ENCODE peak calls at places on chromosomes 3 and 15, in five cellular contexts. One of them, this sample, is unnamed.
A peak's percentile ranks its signal among the peaks of the same experiment; 100 is the strongest.

GRCh38 chr15:42591238-42591936 is 16.0 kb downstream of the STARD9 start:
- DNase-seq in psoas muscle: no peak
- DNase-seq in astrocyte of the spinal cord: peak; percentile 67
- DNase-seq in CD8-positive, alpha-beta T cell: no peak
- DNase-seq in cardiac fibroblast: peak; percentile 66
- DNase-seq in this sample: peak; percentile 60

GRCh38 chr3:17852217-17852616 is 109.8 kb upstream of the TBC1D5 start:
- DNase-seq in CD8-positive, alpha-beta T cell: no peak
- DNase-seq in astrocyte of the spinal cord: no peak
- DNase-seq in psoas muscle: no peak
- DNase-seq in cardiac fibroblast: no peak
- DNase-seq in this sample: no peak

GRCh38 chr3:115855911-115856310 is 232.6 kb downstream of the GAP43 start:
- DNase-seq in astrocyte of the spinal cord: peak; percentile 27
- DNase-seq in cardiac fibroblast: peak; percentile 12
- DNase-seq in psoas muscle: no peak
- DNase-seq in CD8-positive, alpha-beta T cell: no peak
- DNase-seq in this sample: peak; percentile 6

GRCh38 chr15:26712350-26712749 is 60.5 kb downstream of the GABRB3 start:
- DNase-seq in astrocyte of the spinal cord: no peak
- DNase-seq in psoas muscle: no peak
- DNase-seq in cardiac fibroblast: no peak
- DNase-seq in CD8-positive, alpha-beta T cell: no peak
- DNase-seq in this sample: no peak

GRCh38 chr3:196055683-196056270 is 26.1 kb downstream of the TFRC start:
- DNase-seq in CD8-positive, alpha-beta T cell: no peak
- DNase-seq in astrocyte of the spinal cord: no peak
- DNase-seq in cardiac fibroblast: peak; percentile 5
- DNase-seq in psoas muscle: peak; percentile 45
- DNase-seq in this sample: peak; percentile 13

GRCh38 chr15:39269821-39270220 is 311.1 kb upstream of the THBS1 start:
- DNase-seq in CD8-positive, alpha-beta T cell: no peak
- DNase-seq in psoas muscle: no peak
- DNase-seq in astrocyte of the spinal cord: no peak
- DNase-seq in cardiac fibroblast: no peak
- DNase-seq in this sample: no peak

GRCh38 chr3:2391876-2392275 is 293.2 kb downstream of the CNTN4 start:
- DNase-seq in psoas muscle: no peak
- DNase-seq in cardiac fibroblast: no peak
- DNase-seq in astrocyte of the spinal cord: no peak
- DNase-seq in CD8-positive, alpha-beta T cell: no peak
- DNase-seq in this sample: no peak

GRCh38 chr3:177377166-177377565 is 179.9 kb upstream of the TBL1XR1 start:
- DNase-seq in astrocyte of the spinal cord: no peak
- DNase-seq in CD8-positive, alpha-beta T cell: no peak
- DNase-seq in psoas muscle: no peak
- DNase-seq in cardiac fibroblast: no peak
- DNase-seq in this sample: no peak

GRCh38 chr3:133663569-133664313 is 2.0 kb upstream of the TOPBP1 start:
- DNase-seq in astrocyte of the spinal cord: peak; percentile 47
- DNase-seq in psoas muscle: no peak
- DNase-seq in CD8-positive, alpha-beta T cell: peak; percentile 19
- DNase-seq in cardiac fibroblast: peak; percentile 63
- DNase-seq in this sample: peak; percentile 58

GRCh38 chr3:43879166-43879565 is 188.4 kb downstream of the ABHD5 start:
- DNase-seq in astrocyte of the spinal cord: no peak
- DNase-seq in cardiac fibroblast: peak; percentile 12
- DNase-seq in psoas muscle: no peak
- DNase-seq in CD8-positive, alpha-beta T cell: no peak
- DNase-seq in this sample: peak; percentile 19

GRCh38 chr3:57998366-57999283 is 9.6 kb upstream of the FLNB start:
- DNase-seq in psoas muscle: no peak
- DNase-seq in astrocyte of the spinal cord: no peak
- DNase-seq in CD8-positive, alpha-beta T cell: no peak
- DNase-seq in cardiac fibroblast: peak; percentile 50
- DNase-seq in this sample: peak; percentile 60

GRCh38 chr3:32643354-32643753 is 41.6 kb upstream of the CNOT10 start:
- DNase-seq in astrocyte of the spinal cord: no peak
- DNase-seq in CD8-positive, alpha-beta T cell: no peak
- DNase-seq in psoas muscle: no peak
- DNase-seq in cardiac fibroblast: no peak
- DNase-seq in this sample: no peak

GRCh38 chr15:29125382-29126207 is 144.0 kb downstream of the NSMCE3 start:
- DNase-seq in cardiac fibroblast: no peak
- DNase-seq in psoas muscle: no peak
- DNase-seq in CD8-positive, alpha-beta T cell: no peak
- DNase-seq in astrocyte of the spinal cord: no peak
- DNase-seq in this sample: no peak

GRCh38 chr3:61828158-61828874 is 266.9 kb downstream of the PTPRG start:
- DNase-seq in cardiac fibroblast: no peak
- DNase-seq in astrocyte of the spinal cord: no peak
- DNase-seq in psoas muscle: no peak
- DNase-seq in CD8-positive, alpha-beta T cell: no peak
- DNase-seq in this sample: no peak

GRCh38 chr3:142657033-142657432 is 60.8 kb downstream of the PLS1 start:
- DNase-seq in psoas muscle: no peak
- DNase-seq in cardiac fibroblast: no peak
- DNase-seq in CD8-positive, alpha-beta T cell: no peak
- DNase-seq in astrocyte of the spinal cord: no peak
- DNase-seq in this sample: no peak

GRCh38 chr3:53190659-53191058 is 29.6 kb downstream of the PRKCD start:
- DNase-seq in astrocyte of the spinal cord: no peak
- DNase-seq in CD8-positive, alpha-beta T cell: no peak
- DNase-seq in cardiac fibroblast: no peak
- DNase-seq in psoas muscle: no peak
- DNase-seq in this sample: no peak

GRCh38 chr3:73480187-73480672 is 144.5 kb downstream of the PDZRN3 start:
- DNase-seq in psoas muscle: no peak
- DNase-seq in astrocyte of the spinal cord: peak; percentile 36
- DNase-seq in cardiac fibroblast: no peak
- DNase-seq in CD8-positive, alpha-beta T cell: no peak
- DNase-seq in this sample: peak; percentile 42

GRCh38 chr3:13145131-13145825 is 72.0 kb upstream of the IQSEC1 start:
- DNase-seq in astrocyte of the spinal cord: no peak
- DNase-seq in cardiac fibroblast: no peak
- DNase-seq in CD8-positive, alpha-beta T cell: no peak
- DNase-seq in psoas muscle: no peak
- DNase-seq in this sample: no peak

GRCh38 chr3:45545476-45545875 is 49.1 kb upstream of the LIMD1 start:
- DNase-seq in astrocyte of the spinal cord: no peak
- DNase-seq in cardiac fibroblast: no peak
- DNase-seq in psoas muscle: peak; percentile 83
- DNase-seq in CD8-positive, alpha-beta T cell: no peak
- DNase-seq in this sample: peak; percentile 31

GRCh38 chr15:68426149-68426548 is 5.8 kb downstream of the ITGA11 start:
- DNase-seq in CD8-positive, alpha-beta T cell: no peak
- DNase-seq in astrocyte of the spinal cord: no peak
- DNase-seq in cardiac fibroblast: no peak
- DNase-seq in psoas muscle: no peak
- DNase-seq in this sample: no peak

GRCh38 chr3:111915905-111916304 is 56.8 kb downstream of the PHLDB2 start:
- DNase-seq in cardiac fibroblast: peak; percentile 57
- DNase-seq in psoas muscle: no peak
- DNase-seq in astrocyte of the spinal cord: peak; percentile 55
- DNase-seq in CD8-positive, alpha-beta T cell: no peak
- DNase-seq in this sample: peak; percentile 44

GRCh38 chr3:74119221-74119620 is 494.5 kb upstream of the PDZRN3 start:
- DNase-seq in astrocyte of the spinal cord: no peak
- DNase-seq in psoas muscle: no peak
- DNase-seq in cardiac fibroblast: no peak
- DNase-seq in CD8-positive, alpha-beta T cell: no peak
- DNase-seq in this sample: no peak

GRCh38 chr3:153350420-153350819 is 188.4 kb downstream of the RAP2B start:
- DNase-seq in psoas muscle: no peak
- DNase-seq in astrocyte of the spinal cord: peak; percentile 92
- DNase-seq in cardiac fibroblast: peak; percentile 40
- DNase-seq in CD8-positive, alpha-beta T cell: no peak
- DNase-seq in this sample: peak; percentile 62

GRCh38 chr15:50886139-50886467 is 22.4 kb upstream of the AP4E1 start:
- DNase-seq in astrocyte of the spinal cord: no peak
- DNase-seq in CD8-positive, alpha-beta T cell: no peak
- DNase-seq in psoas muscle: no peak
- DNase-seq in cardiac fibroblast: no peak
- DNase-seq in this sample: no peak

GRCh38 chr3:48504051-48504946 is at the start of gene SHISA5:
- DNase-seq in CD8-positive, alpha-beta T cell: peak; percentile 55
- DNase-seq in cardiac fibroblast: peak; percentile 87
- DNase-seq in psoas muscle: peak; percentile 87
- DNase-seq in astrocyte of the spinal cord: peak; percentile 66
- DNase-seq in this sample: peak; percentile 66

GRCh38 chr15:31062310-31062964 is 39.1 kb downstream of the TRPM1 start:
- DNase-seq in CD8-positive, alpha-beta T cell: no peak
- DNase-seq in astrocyte of the spinal cord: no peak
- DNase-seq in psoas muscle: no peak
- DNase-seq in cardiac fibroblast: no peak
- DNase-seq in this sample: no peak

GRCh38 chr3:66303556-66303955 is 82.8 kb downstream of the SLC25A26 start:
- DNase-seq in astrocyte of the spinal cord: no peak
- DNase-seq in cardiac fibroblast: no peak
- DNase-seq in CD8-positive, alpha-beta T cell: peak; percentile 61
- DNase-seq in psoas muscle: no peak
- DNase-seq in this sample: no peak

GRCh38 chr3:154753101-154753500 is 323.1 kb upstream of the GPR149 start:
- DNase-seq in psoas muscle: no peak
- DNase-seq in CD8-positive, alpha-beta T cell: no peak
- DNase-seq in astrocyte of the spinal cord: no peak
- DNase-seq in cardiac fibroblast: no peak
- DNase-seq in this sample: no peak

DNA sequence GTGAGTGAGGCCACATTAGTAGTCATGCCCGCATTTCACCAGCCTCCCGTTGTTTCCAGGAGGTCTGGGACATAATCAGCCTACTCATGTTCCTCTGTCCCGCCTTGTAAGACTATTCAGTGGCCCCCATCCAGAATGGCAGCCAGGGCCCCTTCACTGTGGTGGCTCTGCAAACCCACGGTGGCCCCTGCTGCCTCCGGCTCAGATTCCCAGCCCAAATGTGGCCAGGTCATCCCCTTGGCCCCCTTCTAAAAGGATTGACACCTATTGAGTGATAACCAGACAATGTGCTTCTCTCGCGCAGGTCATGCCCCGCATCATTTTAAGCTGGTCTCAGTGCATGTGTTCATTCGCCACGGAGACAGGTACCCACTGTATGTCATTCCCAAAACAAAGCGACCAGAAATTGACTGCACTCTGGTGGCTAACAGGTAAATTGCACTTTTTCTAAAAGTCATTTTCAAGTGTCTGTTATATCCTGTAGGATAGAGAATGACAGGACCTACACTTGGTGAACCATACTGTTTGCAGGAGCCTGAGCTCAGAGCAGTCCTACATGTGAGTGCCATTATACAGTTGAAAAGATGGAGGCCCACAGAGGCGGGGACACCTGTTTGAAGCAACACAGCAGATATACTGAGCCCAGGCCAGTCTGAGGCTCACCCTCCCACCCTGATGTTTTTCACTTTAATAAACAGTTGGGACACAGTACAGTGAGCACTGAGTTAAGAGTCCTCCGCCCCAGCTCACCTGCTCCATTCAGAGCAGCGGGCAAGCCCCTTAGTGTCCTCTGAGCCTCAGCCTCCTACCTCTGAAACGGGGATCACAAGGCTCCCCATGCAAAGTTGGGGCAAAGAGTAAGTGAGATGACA is 47.7 kb downstream of the PXYLP1 start:
- DNase-seq in psoas muscle: no peak
- DNase-seq in CD8-positive, alpha-beta T cell: peak; percentile 30
- DNase-seq in cardiac fibroblast: peak; percentile 43
- DNase-seq in astrocyte of the spinal cord: peak; percentile 29
- DNase-seq in this sample: peak; percentile 50
- TF ChIP-seq CTCF in psoas muscle: peak; percentile 69
- TF ChIP-seq CTCF in CD8-positive, alpha-beta T cell: peak; percentile 59
- TF ChIP-seq CTCF in cardiac fibroblast: peak; percentile 58
- TF ChIP-seq CTCF in astrocyte of the spinal cord: peak; percentile 59
- TF ChIP-seq CTCF in this sample: peak; percentile 64

DNA sequence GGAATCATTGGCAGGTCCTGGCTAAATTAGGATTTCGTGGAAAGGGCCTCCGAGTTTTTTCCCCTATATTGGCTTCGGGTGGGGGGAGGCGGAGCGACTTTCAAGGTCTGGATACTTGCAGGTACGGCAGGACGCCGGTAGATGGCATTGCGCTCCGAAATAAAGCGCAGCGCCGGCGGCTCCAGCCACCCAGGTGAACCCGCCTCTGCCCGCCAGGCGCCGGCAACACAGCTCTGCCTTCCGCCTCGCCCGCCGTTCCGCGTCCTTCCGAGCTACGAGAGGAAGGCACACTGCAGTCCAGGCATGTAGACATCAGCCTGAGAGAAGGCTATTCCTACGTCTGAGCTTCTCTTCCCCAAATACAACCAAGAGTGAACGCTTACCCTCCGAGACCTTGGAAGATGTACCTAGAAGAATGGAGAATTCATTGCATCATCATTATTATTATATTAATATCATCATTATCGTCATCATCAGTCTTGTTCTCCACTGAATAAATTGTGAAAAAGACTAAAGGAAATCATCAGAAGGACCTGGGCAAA is 514.1 kb downstream of the MECOM start:
- DNase-seq in psoas muscle: peak; percentile 72
- DNase-seq in cardiac fibroblast: peak; percentile 93
- DNase-seq in astrocyte of the spinal cord: peak; percentile 88
- DNase-seq in CD8-positive, alpha-beta T cell: peak; percentile 56
- DNase-seq in this sample: peak; percentile 91
- H3K4me3 ChIP-seq in psoas muscle: peak overlapping the region; percentile 38
- H3K4me3 ChIP-seq in cardiac fibroblast: peak overlapping the region; percentile 30
- H3K4me3 ChIP-seq in astrocyte of the spinal cord: peak overlapping the region; percentile 38
- H3K4me3 ChIP-seq in CD8-positive, alpha-beta T cell: no peak overlapping the region
- H3K4me3 ChIP-seq in this sample: peak overlapping the region; percentile 52

GRCh38 chr3:50552058-50552435 is 15.5 kb downstream of the C3orf18 start:
- DNase-seq in psoas muscle: no peak
- DNase-seq in CD8-positive, alpha-beta T cell: no peak
- DNase-seq in astrocyte of the spinal cord: no peak
- DNase-seq in cardiac fibroblast: no peak
- DNase-seq in this sample: no peak

GRCh38 chr3:50552598-50552997 is 14.9 kb downstream of the C3orf18 start:
- DNase-seq in cardiac fibroblast: no peak
- DNase-seq in CD8-positive, alpha-beta T cell: no peak
- DNase-seq in psoas muscle: no peak
- DNase-seq in astrocyte of the spinal cord: no peak
- DNase-seq in this sample: no peak

GRCh38 chr3:50549226-50549625 is 18.3 kb downstream of the C3orf18 start:
- DNase-seq in cardiac fibroblast: no peak
- DNase-seq in astrocyte of the spinal cord: no peak
- DNase-seq in psoas muscle: no peak
- DNase-seq in CD8-positive, alpha-beta T cell: no peak
- DNase-seq in this sample: no peak

GRCh38 chr3:50550079-50550736 is 17.3 kb downstream of the C3orf18 start:
- DNase-seq in astrocyte of the spinal cord: peak; percentile 13
- DNase-seq in psoas muscle: peak; percentile 49
- DNase-seq in cardiac fibroblast: peak; percentile 48
- DNase-seq in CD8-positive, alpha-beta T cell: peak; percentile 71
- DNase-seq in this sample: peak; percentile 51

GRCh38 chr3:50551293-50552057 is 16.1 kb downstream of the C3orf18 start:
- DNase-seq in cardiac fibroblast: peak; percentile 32
- DNase-seq in astrocyte of the spinal cord: no peak
- DNase-seq in CD8-positive, alpha-beta T cell: no peak
- DNase-seq in psoas muscle: no peak
- DNase-seq in this sample: no peak
- TF ChIP-seq CTCF in cardiac fibroblast: no peak
- TF ChIP-seq CTCF in astrocyte of the spinal cord: peak; percentile 3
- TF ChIP-seq CTCF in CD8-positive, alpha-beta T cell: no peak
- TF ChIP-seq CTCF in psoas muscle: no peak
- TF ChIP-seq CTCF in this sample: no peak

GRCh38 chr15:41241251-41241964 is 10.3 kb downstream of the CHP1 start:
- DNase-seq in cardiac fibroblast: peak; percentile 44
- DNase-seq in psoas muscle: no peak
- DNase-seq in CD8-positive, alpha-beta T cell: no peak
- DNase-seq in astrocyte of the spinal cord: no peak
- DNase-seq in this sample: peak; percentile 29
- H3K4me3 ChIP-seq in cardiac fibroblast: no peak overlapping the region
- H3K4me3 ChIP-seq in psoas muscle: no peak overlapping the region
- H3K4me3 ChIP-seq in CD8-positive, alpha-beta T cell: no peak overlapping the region
- H3K4me3 ChIP-seq in astrocyte of the spinal cord: no peak overlapping the region
- H3K4me3 ChIP-seq in this sample: no peak overlapping the region